ENCODE peak calls at places on chromosomes 4 and X, in nine cellular contexts. One of them, this sample, is unnamed.

GRCh38 chrX:42241421-42241820 is 318.1 kb upstream of the CASK start:
- DNase-seq in heart left ventricle: no peak
- DNase-seq in HCT116: no peak
- DNase-seq in transverse colon: no peak
- DNase-seq in cardiac muscle cell: peak
- DNase-seq in CD8-positive, alpha-beta memory T cell: no peak
- DNase-seq in H9: peak
- DNase-seq in breast epithelium: no peak
- DNase-seq in A549: no peak
- DNase-seq in this sample: no peak

GRCh38 chr4:188042191-188042590 is 46.6 kb downstream of the ZFP42 start:
- DNase-seq in A549: no peak
- DNase-seq in H9: no peak
- DNase-seq in HCT116: no peak
- DNase-seq in CD8-positive, alpha-beta memory T cell: no peak
- DNase-seq in breast epithelium: no peak
- DNase-seq in heart left ventricle: no peak
- DNase-seq in transverse colon: no peak
- DNase-seq in cardiac muscle cell: no peak
- DNase-seq in this sample: no peak

GRCh38 chr4:89125901-89126435 is 14.6 kb downstream of the TIGD2 start:
- DNase-seq in HCT116: no peak
- DNase-seq in breast epithelium: no peak
- DNase-seq in CD8-positive, alpha-beta memory T cell: no peak
- DNase-seq in cardiac muscle cell: no peak
- DNase-seq in A549: no peak
- DNase-seq in heart left ventricle: no peak
- DNase-seq in H9: no peak
- DNase-seq in transverse colon: no peak
- DNase-seq in this sample: no peak

GRCh38 chrX:22424919-22425318 is 152.2 kb downstream of the CBLL2 start:
- DNase-seq in A549: no peak
- DNase-seq in H9: no peak
- DNase-seq in heart left ventricle: no peak
- DNase-seq in breast epithelium: no peak
- DNase-seq in CD8-positive, alpha-beta memory T cell: no peak
- DNase-seq in cardiac muscle cell: no peak
- DNase-seq in transverse colon: no peak
- DNase-seq in HCT116: no peak
- DNase-seq in this sample: no peak

GRCh38 chrX:13131511-13132137 is 87.2 kb upstream of the FAM9C start:
- DNase-seq in breast epithelium: no peak
- DNase-seq in HCT116: no peak
- DNase-seq in heart left ventricle: no peak
- DNase-seq in CD8-positive, alpha-beta memory T cell: peak
- DNase-seq in H9: peak
- DNase-seq in cardiac muscle cell: peak
- DNase-seq in A549: no peak
- DNase-seq in transverse colon: no peak
- DNase-seq in this sample: no peak

GRCh38 chr4:101853028-101853427 is 62.5 kb downstream of the BANK1 start:
- DNase-seq in cardiac muscle cell: no peak
- DNase-seq in breast epithelium: no peak
- DNase-seq in A549: no peak
- DNase-seq in H9: no peak
- DNase-seq in CD8-positive, alpha-beta memory T cell: no peak
- DNase-seq in heart left ventricle: no peak
- DNase-seq in transverse colon: no peak
- DNase-seq in HCT116: no peak
- DNase-seq in this sample: no peak

GRCh38 chr4:1494416-1495315 is 88.4 kb upstream of the NKX1-1 start:
- DNase-seq in CD8-positive, alpha-beta memory T cell: no peak
- DNase-seq in A549: no peak
- DNase-seq in H9: no peak
- DNase-seq in breast epithelium: no peak
- DNase-seq in HCT116: no peak
- DNase-seq in transverse colon: no peak
- DNase-seq in cardiac muscle cell: no peak
- DNase-seq in heart left ventricle: peak
- DNase-seq in this sample: peak

GRCh38 chrX:97685753-97686152 is 802.0 kb downstream of the RPA4 start:
- DNase-seq in cardiac muscle cell: peak
- DNase-seq in A549: peak
- DNase-seq in HCT116: peak
- DNase-seq in breast epithelium: no peak
- DNase-seq in H9: no peak
- DNase-seq in CD8-positive, alpha-beta memory T cell: no peak
- DNase-seq in heart left ventricle: no peak
- DNase-seq in transverse colon: no peak
- DNase-seq in this sample: no peak

GRCh38 chr4:11514780-11515432 is 86.2 kb upstream of the HS3ST1 start:
- DNase-seq in cardiac muscle cell: no peak
- DNase-seq in H9: no peak
- DNase-seq in heart left ventricle: no peak
- DNase-seq in HCT116: peak
- DNase-seq in A549: no peak
- DNase-seq in CD8-positive, alpha-beta memory T cell: no peak
- DNase-seq in transverse colon: no peak
- DNase-seq in breast epithelium: no peak
- DNase-seq in this sample: no peak

GRCh38 chrX:39633293-39633692 is 464.5 kb downstream of the BCOR start:
- DNase-seq in CD8-positive, alpha-beta memory T cell: no peak
- DNase-seq in heart left ventricle: no peak
- DNase-seq in H9: no peak
- DNase-seq in cardiac muscle cell: peak
- DNase-seq in breast epithelium: no peak
- DNase-seq in transverse colon: no peak
- DNase-seq in A549: no peak
- DNase-seq in HCT116: no peak
- DNase-seq in this sample: no peak

GRCh38 chrX:53481816-53482485 is 47.8 kb upstream of the HSD17B10 start:
- DNase-seq in heart left ventricle: no peak
- DNase-seq in transverse colon: peak
- DNase-seq in CD8-positive, alpha-beta memory T cell: peak
- DNase-seq in HCT116: peak
- DNase-seq in breast epithelium: no peak
- DNase-seq in H9: peak
- DNase-seq in cardiac muscle cell: peak
- DNase-seq in A549: peak
- DNase-seq in this sample: peak

GRCh38 chr4:120331486-120332281 is 265.0 kb upstream of the MAD2L1 start:
- DNase-seq in CD8-positive, alpha-beta memory T cell: no peak
- DNase-seq in cardiac muscle cell: no peak
- DNase-seq in heart left ventricle: no peak
- DNase-seq in A549: no peak
- DNase-seq in H9: no peak
- DNase-seq in HCT116: peak
- DNase-seq in breast epithelium: no peak
- DNase-seq in transverse colon: no peak
- DNase-seq in this sample: no peak

GRCh38 chrX:115017455-115017854 is at the start of gene IL13RA2:
- DNase-seq in breast epithelium: no peak
- DNase-seq in heart left ventricle: no peak
- DNase-seq in A549: no peak
- DNase-seq in transverse colon: no peak
- DNase-seq in CD8-positive, alpha-beta memory T cell: no peak
- DNase-seq in cardiac muscle cell: no peak
- DNase-seq in HCT116: no peak
- DNase-seq in H9: no peak
- DNase-seq in this sample: no peak

GRCh38 chr4:56388311-56388710 is 1.0 kb upstream of the AASDH start:
- DNase-seq in HCT116: no peak
- DNase-seq in transverse colon: no peak
- DNase-seq in heart left ventricle: no peak
- DNase-seq in A549: no peak
- DNase-seq in cardiac muscle cell: no peak
- DNase-seq in CD8-positive, alpha-beta memory T cell: no peak
- DNase-seq in H9: no peak
- DNase-seq in breast epithelium: no peak
- DNase-seq in this sample: no peak

GRCh38 chrX:19906293-19906692 is 18.9 kb upstream of the SH3KBP1 start:
- DNase-seq in HCT116: no peak
- DNase-seq in transverse colon: no peak
- DNase-seq in heart left ventricle: no peak
- DNase-seq in CD8-positive, alpha-beta memory T cell: no peak
- DNase-seq in breast epithelium: no peak
- DNase-seq in cardiac muscle cell: no peak
- DNase-seq in H9: no peak
- DNase-seq in A549: peak
- DNase-seq in this sample: no peak

GRCh38 chrX:19046343-19047215 is 62.7 kb upstream of the PHKA2 start:
- DNase-seq in A549: peak
- DNase-seq in breast epithelium: no peak
- DNase-seq in heart left ventricle: no peak
- DNase-seq in H9: no peak
- DNase-seq in transverse colon: no peak
- DNase-seq in cardiac muscle cell: no peak
- DNase-seq in HCT116: peak
- DNase-seq in CD8-positive, alpha-beta memory T cell: no peak
- DNase-seq in this sample: no peak

GRCh38 chr4:96729641-96730040 is 889.7 kb downstream of the PDHA2 start:
- DNase-seq in CD8-positive, alpha-beta memory T cell: no peak
- DNase-seq in cardiac muscle cell: peak
- DNase-seq in breast epithelium: no peak
- DNase-seq in H9: no peak
- DNase-seq in HCT116: no peak
- DNase-seq in A549: no peak
- DNase-seq in heart left ventricle: no peak
- DNase-seq in transverse colon: no peak
- DNase-seq in this sample: no peak

GRCh38 chr4:127870688-127871087 is 10.0 kb upstream of the PLK4 start:
- DNase-seq in H9: no peak
- DNase-seq in CD8-positive, alpha-beta memory T cell: no peak
- DNase-seq in cardiac muscle cell: peak
- DNase-seq in HCT116: no peak
- DNase-seq in heart left ventricle: no peak
- DNase-seq in breast epithelium: no peak
- DNase-seq in A549: peak
- DNase-seq in transverse colon: no peak
- DNase-seq in this sample: no peak
- H3K27ac ChIP-seq in H9: no peak
- H3K27ac ChIP-seq in CD8-positive, alpha-beta memory T cell: no peak
- H3K27ac ChIP-seq in cardiac muscle cell: peak
- H3K27ac ChIP-seq in HCT116: no peak
- H3K27ac ChIP-seq in heart left ventricle: peak
- H3K27ac ChIP-seq in breast epithelium: no peak
- H3K27ac ChIP-seq in A549: no peak
- H3K27ac ChIP-seq in transverse colon: no peak
- H3K27ac ChIP-seq in this sample: no peak

DNA sequence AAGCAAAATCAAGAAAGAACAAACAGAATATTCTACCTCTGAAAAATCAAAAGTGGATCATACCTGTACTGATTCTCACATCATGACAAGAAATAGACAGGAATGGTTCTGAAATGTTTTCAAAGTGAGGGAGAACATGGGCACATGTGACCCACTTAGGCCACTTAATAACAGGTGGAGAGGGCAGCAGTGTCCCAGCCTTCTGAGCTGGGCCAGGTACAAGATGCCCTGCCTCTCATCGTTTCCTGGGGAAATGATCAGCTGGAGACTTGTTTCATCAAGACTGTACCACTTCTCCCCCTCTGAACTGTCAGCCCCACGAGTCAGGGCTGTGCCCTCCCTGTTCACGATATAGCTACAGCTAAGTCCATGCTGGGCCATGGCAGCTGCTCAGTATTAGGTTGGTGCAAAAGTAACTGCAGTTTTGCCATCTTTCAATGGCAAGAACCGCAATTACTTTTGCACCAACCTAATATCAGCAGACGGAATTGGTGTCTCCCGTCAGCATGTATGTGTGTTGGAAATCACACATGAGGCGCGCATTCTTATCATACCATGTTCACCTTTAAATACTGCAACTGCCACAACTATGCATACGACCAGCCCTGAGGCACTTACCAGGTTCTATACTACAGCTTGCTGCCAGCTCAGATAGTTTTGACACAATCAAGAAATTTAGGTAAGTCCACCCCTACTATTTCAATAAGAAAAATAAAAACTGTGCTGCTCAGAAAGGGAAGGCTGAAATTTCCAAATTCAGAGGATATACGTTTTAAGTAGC is 71.4 kb downstream of the GATB start:
- DNase-seq in CD8-positive, alpha-beta memory T cell: no peak
- DNase-seq in transverse colon: no peak
- DNase-seq in A549: no peak
- DNase-seq in heart left ventricle: no peak
- DNase-seq in cardiac muscle cell: no peak
- DNase-seq in H9: no peak
- DNase-seq in HCT116: no peak
- DNase-seq in breast epithelium: no peak
- DNase-seq in this sample: no peak
- H3K27ac ChIP-seq in CD8-positive, alpha-beta memory T cell: no peak
- H3K27ac ChIP-seq in transverse colon: peak
- H3K27ac ChIP-seq in A549: no peak
- H3K27ac ChIP-seq in heart left ventricle: peak
- H3K27ac ChIP-seq in cardiac muscle cell: peak
- H3K27ac ChIP-seq in H9: no peak
- H3K27ac ChIP-seq in HCT116: no peak
- H3K27ac ChIP-seq in breast epithelium: peak
- H3K27ac ChIP-seq in this sample: peak

GRCh38 chr4:159256037-159256436 is 153.2 kb downstream of the RAPGEF2 start:
- DNase-seq in breast epithelium: no peak
- DNase-seq in cardiac muscle cell: no peak
- DNase-seq in CD8-positive, alpha-beta memory T cell: no peak
- DNase-seq in A549: no peak
- DNase-seq in H9: no peak
- DNase-seq in heart left ventricle: no peak
- DNase-seq in transverse colon: no peak
- DNase-seq in HCT116: no peak
- DNase-seq in this sample: no peak

DNA sequence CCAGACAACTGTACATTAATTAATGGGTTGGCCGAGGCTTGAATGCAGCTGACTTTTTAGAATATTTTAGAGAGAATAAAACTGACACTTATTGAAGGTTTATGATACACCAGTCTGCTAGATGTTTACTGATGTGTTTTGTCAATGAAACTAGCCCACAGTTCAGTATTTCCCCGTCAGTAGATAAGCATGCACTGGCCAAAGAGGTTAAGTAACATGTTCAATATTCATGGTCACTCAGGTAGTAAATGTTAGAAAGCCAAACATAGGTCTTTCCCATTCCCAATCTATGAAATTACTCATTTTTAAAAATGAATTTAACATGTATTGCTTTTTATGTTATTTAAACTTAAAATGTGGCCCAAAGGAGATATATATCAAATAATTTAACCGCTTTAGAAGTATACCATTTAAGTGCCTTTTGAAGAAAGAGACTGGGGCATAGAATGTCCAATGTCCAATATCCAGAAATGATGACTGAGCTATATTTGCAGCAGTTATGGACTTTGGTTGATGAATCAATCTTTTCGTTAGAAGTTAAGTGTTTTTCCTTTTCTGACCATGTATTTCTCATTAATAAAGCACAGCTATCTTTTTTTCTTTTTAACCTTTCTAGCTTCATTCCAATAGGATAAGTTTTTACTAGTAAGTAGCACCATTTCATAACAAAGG is 156.1 kb downstream of the RAPGEF2 start:
- DNase-seq in A549: no peak
- DNase-seq in heart left ventricle: no peak
- DNase-seq in breast epithelium: no peak
- DNase-seq in transverse colon: no peak
- DNase-seq in CD8-positive, alpha-beta memory T cell: no peak
- DNase-seq in H9: no peak
- DNase-seq in cardiac muscle cell: no peak
- DNase-seq in HCT116: no peak
- DNase-seq in this sample: no peak
- H3K27ac ChIP-seq in A549: no peak
- H3K27ac ChIP-seq in heart left ventricle: peak
- H3K27ac ChIP-seq in breast epithelium: no peak
- H3K27ac ChIP-seq in transverse colon: no peak
- H3K27ac ChIP-seq in CD8-positive, alpha-beta memory T cell: no peak
- H3K27ac ChIP-seq in H9: no peak
- H3K27ac ChIP-seq in cardiac muscle cell: no peak
- H3K27ac ChIP-seq in HCT116: no peak
- H3K27ac ChIP-seq in this sample: no peak

GRCh38 chr4:3030551-3031356 is 43.6 kb downstream of the HTT-AS start:
- DNase-seq in HCT116: no peak
- DNase-seq in breast epithelium: no peak
- DNase-seq in A549: no peak
- DNase-seq in H9: no peak
- DNase-seq in CD8-positive, alpha-beta memory T cell: no peak
- DNase-seq in heart left ventricle: no peak
- DNase-seq in cardiac muscle cell: no peak
- DNase-seq in transverse colon: no peak
- DNase-seq in this sample: no peak
- H3K27ac ChIP-seq in HCT116: no peak
- H3K27ac ChIP-seq in breast epithelium: no peak
- H3K27ac ChIP-seq in A549: no peak
- H3K27ac ChIP-seq in H9: no peak
- H3K27ac ChIP-seq in CD8-positive, alpha-beta memory T cell: no peak
- H3K27ac ChIP-seq in heart left ventricle: no peak
- H3K27ac ChIP-seq in cardiac muscle cell: no peak
- H3K27ac ChIP-seq in transverse colon: no peak
- H3K27ac ChIP-seq in this sample: no peak

This sample was measured in sigmoid colon.